ENCODE peak calls at places on chromosomes 5 and 9, in six cellular contexts. A is bronchial epithelial cell, K is foreskin fibroblast, Z is IMR-90, C is cardiac muscle cell, N is HFF-Myc. E is an unnamed sample.

GRCh38 chr5:139276426-139276825 is 17.1 kb upstream of the MATR3 start:
- DNase-seq in A (peak; percentile 81), K (no peak), Z (no peak), C (no peak), N (no peak), E (no peak)

GRCh38 chr9:38038307-38039089 is 30.5 kb downstream of the SHB start:
- DNase-seq in A (no peak), K (peak; percentile 73), Z (no peak), C (peak; percentile 54), N (no peak), E (no peak)

GRCh38 chr5:8953016-8953415 is 592.9 kb downstream of the SEMA5A start:
- DNase-seq in A (no peak), K (no peak), Z (no peak), C (no peak), N (no peak), E (no peak)

GRCh38 chr5:150514708-150515211 is 6.8 kb downstream of the NDST1 start:
- DNase-seq in A (peak; percentile 44), K (peak; percentile 74), Z (peak; percentile 54), C (no peak), N (no peak), E (peak; percentile 64)

GRCh38 chr5:115168829-115169391 is 798 bp downstream of the TRIM36 start:
- DNase-seq in A (no peak), K (peak; percentile 26), Z (no peak), C (peak; percentile 12), N (no peak), E (no peak)

GRCh38 chr5:141338538-141339306 is at the start of gene PCDHGA2:
- DNase-seq in A (peak; percentile 38), K (peak; percentile 79), Z (peak; percentile 66), C (no peak), N (no peak), E (no peak)

GRCh38 chr9:7174884-7175283 is 417.1 kb downstream of the KDM4C start:
- DNase-seq in A (no peak), K (no peak), Z (no peak), C (no peak), N (no peak), E (no peak)

GRCh38 chr9:112755675-112756074 is 5.1 kb downstream of the SNX30 start:
- DNase-seq in A (no peak), K (peak; percentile 28), Z (peak; percentile 60), C (no peak), N (no peak), E (peak; percentile 24)

GRCh38 chr5:134550271-134551214 is 25.1 kb downstream of the JADE2 start:
- DNase-seq in A (no peak), K (peak; percentile 44), Z (peak; percentile 59), C (no peak), N (no peak), E (no peak)

GRCh38 chr5:90866915-90867715 is 308.5 kb downstream of the ADGRV1 start:
- DNase-seq in A (no peak), K (peak; percentile 38), Z (peak; percentile 8), C (no peak), N (no peak), E (no peak)

GRCh38 chr5:90865194-90865593 is 306.6 kb downstream of the ADGRV1 start:
- DNase-seq in A (no peak), K (no peak), Z (no peak), C (no peak), N (no peak), E (no peak)

GRCh38 chr5:90866333-90866732 is 307.7 kb downstream of the ADGRV1 start:
- DNase-seq in A (peak; percentile 53), K (peak; percentile 51), Z (peak; percentile 28), C (peak; percentile 51), N (no peak), E (no peak)

DNA sequence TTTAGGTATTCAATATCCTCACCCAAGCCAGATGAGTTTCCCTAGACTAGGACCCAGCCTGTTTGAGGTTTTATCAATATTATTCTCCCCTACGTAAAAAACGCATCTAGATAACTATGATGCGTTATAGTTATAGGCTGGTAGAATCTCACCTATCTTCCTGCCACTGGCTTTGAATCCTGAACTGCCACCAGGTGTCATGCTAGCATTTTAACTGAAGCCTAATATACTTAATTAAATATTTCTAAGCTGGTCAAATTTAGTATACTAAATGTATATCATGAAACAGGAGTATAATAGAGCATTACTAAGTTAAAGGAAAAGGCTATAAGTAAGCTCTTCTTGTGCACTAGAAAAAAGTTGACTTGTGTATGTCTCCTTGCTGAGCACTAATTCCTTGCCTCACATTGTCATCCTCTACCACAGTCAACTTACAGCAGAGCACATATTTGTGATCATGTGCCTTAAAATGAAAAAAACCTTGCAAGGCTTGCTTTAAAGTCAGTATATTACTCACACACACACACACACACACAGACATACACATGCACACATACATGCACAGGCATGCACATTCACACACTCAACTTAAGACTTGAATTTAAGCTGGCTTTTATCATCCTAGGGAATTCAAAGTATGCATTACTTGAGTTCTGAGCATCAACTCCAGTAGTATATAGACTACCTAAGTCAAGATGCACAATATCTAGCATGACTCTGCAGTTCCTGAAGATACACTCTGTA is 303.4 kb downstream of the ADGRV1 start:
- DNase-seq in A (peak; percentile 63), K (no peak), Z (no peak), C (no peak), N (no peak), E (no peak)
- TF ChIP-seq CTCF in A (no peak), K (no peak), Z (no peak), C (no peak), N (no peak), E (no peak)

GRCh38 chr5:179378116-179378440 is 32.8 kb upstream of the ADAMTS2 start:
- DNase-seq in A (no peak), K (no peak), Z (no peak), C (no peak), N (no peak), E (no peak)
- H3K4me3 ChIP-seq in A (no peak overlapping the region), K (no peak overlapping the region), Z (no peak overlapping the region), C (no peak overlapping the region), N (no peak overlapping the region), E (no peak overlapping the region)

GRCh38 chr5:146043722-146044121 is 61.7 kb downstream of the PLAC8L1 start:
- DNase-seq in A (no peak), K (no peak), Z (no peak), C (no peak), N (no peak), E (no peak)

GRCh38 chr5:146040559-146040958 is 64.8 kb downstream of the PLAC8L1 start:
- DNase-seq in A (no peak), K (no peak), Z (no peak), C (peak; percentile 25), N (no peak), E (no peak)

GRCh38 chr5:146042628-146043279 is 62.6 kb downstream of the PLAC8L1 start:
- DNase-seq in A (peak; percentile 95), K (peak; percentile 34), Z (peak; percentile 80), C (no peak), N (peak; percentile 42), E (no peak)

GRCh38 chr5:146039420-146039819 is 66.0 kb downstream of the PLAC8L1 start:
- DNase-seq in A (no peak), K (no peak), Z (no peak), C (no peak), N (no peak), E (no peak)

GRCh38 chr5:146041180-146041789 is 64.1 kb downstream of the PLAC8L1 start:
- DNase-seq in A (peak; percentile 25), K (peak; percentile 19), Z (no peak), C (no peak), N (no peak), E (no peak)
- TF ChIP-seq CTCF in A (peak; percentile 36), K (peak; percentile 5), Z (peak; percentile 33), C (peak; percentile 36), N (peak; percentile 28), E (no peak)

DNA sequence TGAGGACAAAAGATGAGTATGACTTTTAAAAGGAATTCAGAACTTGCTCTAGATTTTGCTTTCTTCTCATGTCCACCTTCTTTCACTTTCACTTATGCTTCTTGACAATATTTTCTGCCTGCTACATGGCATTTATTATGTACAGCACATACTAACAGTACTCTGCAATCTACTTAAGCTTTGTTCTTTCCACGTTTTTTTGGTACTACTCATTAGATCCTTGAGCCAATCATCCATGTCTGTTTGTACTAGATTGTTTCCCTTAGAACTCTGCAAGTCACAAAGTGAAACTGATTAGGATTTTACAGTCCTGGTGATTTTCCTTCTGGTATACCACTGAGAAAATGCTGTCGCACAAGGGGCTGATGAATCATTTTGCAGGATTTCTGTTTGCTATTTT is 78.3 kb downstream of the PARP8 start:
- DNase-seq in A (peak; percentile 41), K (peak; percentile 48), Z (peak; percentile 74), C (no peak), N (no peak), E (no peak)
- H3K4me3 ChIP-seq in A (no peak overlapping the region), K (peak overlapping the region; percentile 48), Z (peak overlapping the region; percentile 53), C (no peak overlapping the region), N (no peak overlapping the region), E (peak overlapping the region; percentile 38)

DNA sequence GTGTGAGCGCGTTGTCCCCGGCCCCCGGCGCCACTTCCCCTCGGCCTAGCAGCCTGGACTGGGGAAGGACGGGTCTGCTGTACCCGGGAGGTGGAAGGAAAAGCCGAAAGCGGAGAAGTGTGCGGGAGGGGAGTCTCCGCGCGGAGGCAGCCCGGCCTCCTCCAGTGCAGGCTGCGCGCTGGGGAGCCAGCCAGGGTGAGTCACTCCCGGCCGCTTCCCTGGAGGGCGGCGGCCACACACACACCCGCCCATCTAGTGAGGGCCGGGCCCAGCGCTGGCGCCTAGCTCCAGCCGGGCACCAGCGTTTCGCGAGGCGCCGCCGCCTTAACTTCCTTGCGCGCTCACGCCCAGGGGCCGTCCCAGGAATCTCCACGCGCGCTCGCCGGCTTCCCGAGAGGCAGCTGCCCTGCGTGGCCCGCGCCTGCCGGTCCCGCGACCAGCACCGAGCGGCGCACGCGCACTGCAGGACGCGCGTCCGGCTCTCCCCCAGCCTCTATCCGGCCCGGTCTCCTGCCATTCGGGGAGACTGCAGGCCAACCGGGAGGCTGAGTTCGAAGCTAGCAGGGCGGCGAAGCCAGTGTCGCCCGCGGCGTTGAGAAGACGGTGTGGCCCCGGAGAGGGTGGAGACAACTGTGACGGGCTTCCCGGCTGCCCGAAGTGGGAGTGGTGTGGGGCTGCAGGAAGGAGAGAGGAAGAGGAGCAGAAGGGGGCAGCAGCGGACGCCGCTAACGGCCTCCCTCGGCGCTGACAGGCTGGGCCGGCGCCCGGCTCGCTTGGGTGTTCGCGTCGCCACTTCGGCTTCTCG is at the start of gene JAK2:
- DNase-seq in A (peak; percentile 90), K (peak; percentile 97), Z (peak; percentile 93), C (peak; percentile 92), N (peak; percentile 78), E (peak; percentile 77)
- TF ChIP-seq CTCF in A (peak; percentile 58), K (peak; percentile 31), Z (peak; percentile 57), C (peak; percentile 35), N (peak; percentile 11), E (peak; percentile 68)